ENCODE peak calls at places on chromosomes 1 and 21, in four cellular contexts. One of them, this sample, is unnamed.

GRCh38 chr21:35072960-35073359 is 23.9 kb upstream of the RUNX1 start:
- DNase-seq in mesothelial cell of epicardium: no peak
- DNase-seq in osteocyte: no peak
- DNase-seq in RWPE2: no peak
- DNase-seq in this sample: no peak

GRCh38 chr1:44672956-44673674 is 1.2 kb downstream of the TMEM53 start:
- DNase-seq in mesothelial cell of epicardium: no peak
- DNase-seq in osteocyte: no peak
- DNase-seq in RWPE2: no peak
- DNase-seq in this sample: no peak

GRCh38 chr1:100219879-100220278 is 29.8 kb downstream of the DBT start:
- DNase-seq in mesothelial cell of epicardium: no peak
- DNase-seq in osteocyte: no peak
- DNase-seq in RWPE2: no peak
- DNase-seq in this sample: no peak

GRCh38 chr1:11307837-11308236 is 34.8 kb downstream of the UBIAD1 start:
- DNase-seq in mesothelial cell of epicardium: no peak
- DNase-seq in osteocyte: no peak
- DNase-seq in RWPE2: no peak
- DNase-seq in this sample: no peak

GRCh38 chr1:46653405-46653853 is 14.7 kb downstream of the ATPAF1 start:
- DNase-seq in mesothelial cell of epicardium: no peak
- DNase-seq in osteocyte: no peak
- DNase-seq in RWPE2: no peak
- DNase-seq in this sample: no peak

GRCh38 chr1:67250051-67250653 is 57.5 kb upstream of the IL12RB2 start:
- DNase-seq in mesothelial cell of epicardium: no peak
- DNase-seq in osteocyte: no peak
- DNase-seq in RWPE2: no peak
- DNase-seq in this sample: no peak

GRCh38 chr21:35207322-35207721 is 158.2 kb upstream of the RUNX1 start:
- DNase-seq in mesothelial cell of epicardium: no peak
- DNase-seq in osteocyte: no peak
- DNase-seq in RWPE2: no peak
- DNase-seq in this sample: no peak

GRCh38 chr1:11692899-11693590 is 1.5 kb downstream of the DRAXIN start:
- DNase-seq in mesothelial cell of epicardium: no peak
- DNase-seq in osteocyte: no peak
- DNase-seq in RWPE2: no peak
- DNase-seq in this sample: no peak

GRCh38 chr1:13749543-13750307 is 49.7 kb downstream of the PRDM2 start:
- DNase-seq in mesothelial cell of epicardium: peak
- DNase-seq in osteocyte: peak
- DNase-seq in RWPE2: no peak
- DNase-seq in this sample: no peak

GRCh38 chr1:36384542-36385409 is 948 bp downstream of the STK40 start:
- DNase-seq in mesothelial cell of epicardium: peak
- DNase-seq in osteocyte: no peak
- DNase-seq in RWPE2: peak
- DNase-seq in this sample: no peak

GRCh38 chr1:7454052-7454815 is 316.9 kb upstream of the VAMP3 start:
- DNase-seq in mesothelial cell of epicardium: no peak
- DNase-seq in osteocyte: no peak
- DNase-seq in RWPE2: no peak
- DNase-seq in this sample: no peak

GRCh38 chr1:86990826-86991225 is 76.4 kb downstream of the HS2ST1 start:
- DNase-seq in mesothelial cell of epicardium: no peak
- DNase-seq in osteocyte: no peak
- DNase-seq in RWPE2: no peak
- DNase-seq in this sample: no peak

GRCh38 chr1:18855573-18855972 is 3.9 kb downstream of the TAS1R2 start:
- DNase-seq in mesothelial cell of epicardium: no peak
- DNase-seq in osteocyte: no peak
- DNase-seq in RWPE2: no peak
- DNase-seq in this sample: no peak

GRCh38 chr1:23805025-23805424 is 4.5 kb upstream of the GALE start:
- DNase-seq in mesothelial cell of epicardium: no peak
- DNase-seq in osteocyte: no peak
- DNase-seq in RWPE2: no peak
- DNase-seq in this sample: no peak

This sample was measured in D721Med.